ENCODE peak calls at places on chromosomes 4 and X, in nine cellular contexts. E, V, S, W, U, J, Q, T and L are unnamed samples.

GRCh38 chr4:61425315-61425714 is 225.2 kb downstream of the ADGRL3 start:
- DNase-seq in T (no peak), E (no peak), V (no peak), U (no peak), W (no peak), S (no peak), Q (no peak), J (no peak), L (no peak)

GRCh38 chr4:127049506-127049905 is 583.3 kb upstream of the INTU start:
- DNase-seq in U (no peak), S (no peak), T (no peak), W (no peak), V (no peak), J (no peak), E (no peak), Q (no peak), L (no peak)

GRCh38 chr4:169249214-169249973 is 21.4 kb downstream of the SH3RF1 start:
- DNase-seq in Q (no peak), W (no peak), T (no peak), J (no peak), V (no peak), S (no peak), E (no peak), U (no peak), L (no peak)

GRCh38 chr4:102586644-102587021 is 85.5 kb downstream of the NFKB1 start:
- DNase-seq in U (no peak), V (no peak), Q (no peak), S (no peak), J (no peak), T (no peak), E (no peak), W (no peak), L (no peak)

GRCh38 chrX:73826996-73827395 is 264.0 kb downstream of the CHIC1 start:
- DNase-seq in E (no peak), J (no peak), U (no peak), V (no peak), T (no peak), S (no peak), Q (no peak), W (no peak), L (no peak)

GRCh38 chr4:47213539-47213938 is 182.2 kb downstream of the GABRB1 start:
- DNase-seq in V (no peak), J (no peak), W (no peak), E (no peak), S (no peak), Q (no peak), T (no peak), U (no peak), L (no peak)

GRCh38 chrX:101550362-101550761 is at the start of gene ARMCX1:
- DNase-seq in Q (peak; percentile 84), T (peak; percentile 74), E (peak; percentile 40), S (peak; percentile 48), W (peak; percentile 61), V (peak; percentile 45), J (peak; percentile 87), U (no peak), L (no peak)

GRCh38 chrX:19794690-19795089 is 92.7 kb downstream of the SH3KBP1 start:
- DNase-seq in E (no peak), J (no peak), Q (no peak), S (no peak), W (no peak), V (no peak), T (no peak), U (no peak), L (no peak)

GRCh38 chr4:174929346-174929745 is 11.2 kb downstream of the ADAM29 start:
- DNase-seq in T (no peak), S (no peak), W (no peak), U (no peak), J (no peak), V (no peak), E (no peak), Q (no peak), L (no peak)

GRCh38 chr4:150348079-150348478 is 233.9 kb upstream of the MAB21L2 start:
- DNase-seq in J (no peak), Q (no peak), U (no peak), V (no peak), W (no peak), E (no peak), T (no peak), S (no peak), L (no peak)

GRCh38 chr4:86529450-86529849 is 64.7 kb upstream of the PTPN13 start:
- DNase-seq in V (no peak), J (no peak), W (no peak), U (no peak), T (no peak), E (no peak), S (no peak), Q (no peak), L (no peak)

GRCh38 chr4:47791978-47792377 is 45.9 kb downstream of the CORIN start:
- DNase-seq in S (no peak), T (no peak), V (no peak), Q (no peak), J (no peak), E (no peak), W (no peak), U (no peak), L (no peak)

GRCh38 chr4:96120206-96120605 is 280.3 kb downstream of the PDHA2 start:
- DNase-seq in E (no peak), W (no peak), V (no peak), U (no peak), J (no peak), Q (no peak), S (no peak), T (no peak), L (no peak)

GRCh38 chrX:150982786-150983525 is at the start of gene HMGB3:
- DNase-seq in E (peak; percentile 78), V (peak; percentile 81), S (peak; percentile 91), U (peak; percentile 75), J (peak; percentile 91), W (peak; percentile 83), Q (peak; percentile 57), T (peak; percentile 79), L (peak; percentile 93)

DNA sequence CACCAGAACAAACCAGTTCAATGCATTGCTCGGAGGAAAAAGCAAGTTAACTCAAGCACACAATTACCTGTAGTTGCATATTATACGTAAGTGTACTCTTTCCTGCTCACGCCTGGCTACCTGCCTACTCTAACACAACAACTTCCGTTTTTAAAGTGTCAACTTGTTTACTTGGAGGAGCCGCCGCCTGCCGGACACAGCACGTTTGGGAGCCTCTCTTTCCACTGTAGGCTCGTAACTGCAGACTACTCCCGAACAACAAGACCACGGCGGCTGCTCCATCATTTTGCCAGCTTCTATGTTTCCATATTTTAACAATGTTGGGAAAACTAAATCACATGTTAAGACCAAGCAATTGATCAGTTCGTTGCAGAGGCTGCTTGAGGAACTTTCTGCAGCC is 882 bp downstream of the MTNR1A start:
- DNase-seq in Q (no peak), E (peak; percentile 41), U (no peak), W (peak; percentile 34), S (peak; percentile 29), T (no peak), V (peak; percentile 34), J (no peak), L (no peak)
- TF ChIP-seq CTCF in Q (no peak), E (peak; percentile 57), U (no peak), W (no peak), S (no peak), T (no peak), V (no peak), J (no peak), L (no peak)

GRCh38 chr4:129929984-129930383 is 834.0 kb downstream of the C4orf33 start:
- DNase-seq in U (no peak), S (no peak), W (no peak), E (no peak), V (no peak), T (no peak), J (no peak), Q (no peak), L (no peak)

GRCh38 chr4:129929052-129929451 is 833.1 kb downstream of the C4orf33 start:
- DNase-seq in V (peak; percentile 22), T (no peak), U (no peak), S (no peak), Q (no peak), J (no peak), E (peak; percentile 5), W (no peak), L (no peak)

GRCh38 chr4:129926936-129927335 is 831.0 kb downstream of the C4orf33 start:
- DNase-seq in S (no peak), V (no peak), U (no peak), Q (no peak), T (no peak), E (no peak), W (no peak), J (no peak), L (no peak)
- TF ChIP-seq CTCF in S (peak; percentile 23), V (no peak), U (no peak), Q (no peak), T (no peak), E (peak; percentile 55), W (no peak), J (no peak), L (peak; percentile 10)

DNA sequence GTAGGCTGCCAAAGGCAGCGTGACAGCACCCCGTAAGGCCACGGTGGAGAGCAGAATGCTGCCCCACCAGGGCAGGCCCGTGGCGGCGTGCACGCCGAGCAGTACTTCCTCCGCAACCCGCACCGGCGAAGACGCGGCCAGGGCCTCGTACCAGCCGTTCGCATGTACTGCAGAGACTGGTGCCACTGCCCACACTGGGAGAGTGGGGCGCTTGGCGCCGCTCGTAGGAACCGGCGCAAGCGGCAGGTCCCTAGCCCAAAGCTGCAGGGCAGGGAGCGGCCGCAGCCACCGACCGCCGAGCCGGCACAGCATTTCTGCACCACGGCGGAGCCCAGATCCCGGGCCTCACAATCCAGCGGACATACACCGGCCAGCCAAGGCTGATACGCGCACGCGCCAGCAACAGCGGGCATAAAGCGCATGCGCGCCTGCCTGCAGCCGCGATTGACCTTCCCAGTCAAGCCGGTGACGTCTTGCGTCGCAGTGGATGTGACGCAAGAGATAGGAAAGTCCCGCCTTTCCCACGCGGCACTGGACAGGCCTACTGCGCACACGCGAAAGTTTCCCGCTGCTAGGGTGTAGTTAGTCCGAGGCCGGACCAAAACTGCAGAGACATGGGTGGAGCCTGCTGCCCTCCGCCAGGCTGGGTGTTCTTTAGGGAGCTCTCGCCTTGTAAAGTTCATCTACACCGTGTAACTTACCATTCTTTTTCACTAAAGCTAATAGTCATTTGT is at the start of gene COX18:
- DNase-seq in V (peak; percentile 97), Q (peak; percentile 98), E (peak; percentile 92), S (peak; percentile 98), U (peak; percentile 98), W (peak; percentile 99), T (peak; percentile 98), J (peak; percentile 99), L (peak; percentile 89)
- TF ChIP-seq CTCF in V (no peak), Q (no peak), E (no peak), S (no peak), U (no peak), W (no peak), T (no peak), J (no peak), L (no peak)

GRCh38 chr4:128565565-128566186 is 243.8 kb upstream of the JADE1 start:
- DNase-seq in T (peak; percentile 45), J (no peak), U (no peak), W (peak; percentile 77), S (peak; percentile 42), E (peak; percentile 26), Q (peak; percentile 36), V (peak; percentile 74), L (peak; percentile 31)
- TF ChIP-seq CTCF in T (peak; percentile 64), J (peak; percentile 22), U (no peak), W (peak; percentile 69), S (peak; percentile 60), E (peak; percentile 54), Q (peak; percentile 35), V (peak; percentile 42), L (peak; percentile 56)